ENCODE peak calls at places on chromosomes 5 and 9, in five cellular contexts. Y is osteocyte, W is foreskin fibroblast, J is foreskin keratinocyte, F is hepatocyte. L is an unnamed sample.

GRCh38 chr9:65432051-65432450 is 147.0 kb upstream of the FOXD4L5 start:
- DNase-seq in Y (no peak), W (no peak), J (no peak), F (no peak), L (no peak)

GRCh38 chr9:7500521-7500920 is 299.1 kb downstream of the DMAC1 start:
- DNase-seq in Y (no peak), W (no peak), J (no peak), F (no peak), L (no peak)

GRCh38 chr5:56409331-56410190 is 176.4 kb upstream of the ANKRD55 start:
- DNase-seq in Y (no peak), W (peak; percentile 36), J (peak; percentile 66), F (peak; percentile 76), L (no peak)

GRCh38 chr5:75277463-75277862 is 40.8 kb upstream of the ANKRD31 start:
- DNase-seq in Y (no peak), W (no peak), J (no peak), F (peak; percentile 68), L (no peak)

GRCh38 chr5:10913846-10914245 is 152.8 kb upstream of the DAP start:
- DNase-seq in Y (no peak), W (peak; percentile 83), J (peak; percentile 66), F (peak; percentile 74), L (no peak)

GRCh38 chr5:149581192-149581861 is at the start of gene ARHGEF37:
- DNase-seq in Y (peak; percentile 90), W (no peak), J (no peak), F (peak; percentile 77), L (peak; percentile 73)

GRCh38 chr9:21974542-21975409 is 19.4 kb downstream of the CDKN2A start:
- DNase-seq in Y (peak; percentile 86), W (peak; percentile 75), J (no peak), F (peak; percentile 50), L (no peak)

GRCh38 chr9:130670644-130671043 is 6.2 kb downstream of the PRDM12 start:
- DNase-seq in Y (no peak), W (no peak), J (no peak), F (no peak), L (no peak)

GRCh38 chr9:129258823-129259301 is 80.8 kb upstream of the IER5L start:
- DNase-seq in Y (no peak), W (no peak), J (no peak), F (no peak), L (no peak)

GRCh38 chr9:33623658-33624586 is 99.9 kb downstream of the ANKRD18B start:
- DNase-seq in Y (no peak), W (peak; percentile 44), J (peak; percentile 33), F (peak; percentile 83), L (no peak)

GRCh38 chr5:127568166-127568565 is 50.7 kb downstream of the PRRC1 start:
- DNase-seq in Y (no peak), W (no peak), J (no peak), F (no peak), L (no peak)

DNA sequence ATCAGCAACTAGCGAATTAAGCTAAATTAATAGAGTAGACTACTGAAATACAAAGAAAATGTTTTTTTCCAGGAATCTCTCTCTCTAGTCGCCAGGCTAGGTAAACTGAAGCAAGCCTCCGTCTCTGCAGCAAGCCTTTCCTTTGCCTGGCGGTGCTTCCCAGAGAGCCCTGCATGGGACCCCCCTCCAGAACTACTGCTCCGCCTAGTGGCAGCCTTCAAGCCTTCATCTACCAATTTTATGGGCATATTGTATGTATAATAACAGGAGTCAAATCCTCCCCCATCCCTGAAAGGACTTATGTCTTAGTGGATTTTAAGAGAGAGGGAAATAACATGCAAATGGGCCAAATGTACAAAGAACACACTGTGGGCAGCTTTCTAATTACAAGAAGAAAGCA is 241.9 kb downstream of the SAXO1 start:
- DNase-seq in Y (no peak), W (no peak), J (no peak), F (peak; percentile 75), L (no peak)
- TF ChIP-seq CTCF in Y (peak; percentile 60), W (peak; percentile 14), J (peak; percentile 46), F (peak; percentile 52), L (peak; percentile 78)

GRCh38 chr5:181211208-181211607 is 6.2 kb upstream of the TRIM7 start:
- DNase-seq in Y (no peak), W (no peak), J (no peak), F (no peak), L (no peak)
- TF ChIP-seq CTCF in Y (no peak), W (no peak), J (no peak), F (no peak), L (no peak)

DNA sequence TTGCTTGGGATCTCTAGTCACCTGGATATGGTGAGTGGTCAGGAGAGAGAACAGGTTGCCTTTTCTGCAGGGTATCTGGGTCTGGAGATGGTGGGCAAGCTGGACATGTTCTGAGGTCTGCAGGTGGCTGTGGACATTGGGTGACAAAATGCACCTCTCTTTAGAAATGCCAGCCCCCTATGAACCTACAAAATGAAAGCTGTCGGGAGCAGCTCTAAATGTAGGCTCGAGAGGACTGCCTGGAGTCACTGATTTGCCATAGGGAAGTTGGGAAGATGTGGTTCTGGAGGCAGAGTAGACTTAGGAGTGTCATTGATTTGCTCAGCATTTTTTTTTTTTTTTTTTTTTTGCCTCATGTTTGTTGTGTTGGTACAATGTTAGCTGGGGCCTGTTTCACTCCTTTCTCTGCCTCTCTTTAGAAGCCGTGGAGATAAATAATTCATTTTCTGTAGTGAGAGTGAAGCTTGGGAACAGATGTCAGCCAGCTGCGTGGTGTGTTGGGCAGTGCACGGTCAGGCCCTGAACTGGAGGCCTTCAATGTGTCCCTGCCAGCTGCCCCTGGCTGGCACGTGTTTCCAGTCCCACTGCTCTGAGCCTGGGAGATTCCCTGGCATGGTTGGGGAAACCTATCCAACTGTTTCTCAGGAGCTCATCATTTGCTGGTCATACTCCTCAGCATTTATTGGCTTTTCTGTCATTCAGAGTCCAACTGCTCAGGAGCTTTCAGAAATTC is 5.4 kb downstream of the RGS3 start:
- DNase-seq in Y (peak; percentile 67), W (peak; percentile 10), J (no peak), F (no peak), L (no peak)
- TF ChIP-seq CTCF in Y (no peak), W (no peak), J (no peak), F (no peak), L (no peak)

DNA sequence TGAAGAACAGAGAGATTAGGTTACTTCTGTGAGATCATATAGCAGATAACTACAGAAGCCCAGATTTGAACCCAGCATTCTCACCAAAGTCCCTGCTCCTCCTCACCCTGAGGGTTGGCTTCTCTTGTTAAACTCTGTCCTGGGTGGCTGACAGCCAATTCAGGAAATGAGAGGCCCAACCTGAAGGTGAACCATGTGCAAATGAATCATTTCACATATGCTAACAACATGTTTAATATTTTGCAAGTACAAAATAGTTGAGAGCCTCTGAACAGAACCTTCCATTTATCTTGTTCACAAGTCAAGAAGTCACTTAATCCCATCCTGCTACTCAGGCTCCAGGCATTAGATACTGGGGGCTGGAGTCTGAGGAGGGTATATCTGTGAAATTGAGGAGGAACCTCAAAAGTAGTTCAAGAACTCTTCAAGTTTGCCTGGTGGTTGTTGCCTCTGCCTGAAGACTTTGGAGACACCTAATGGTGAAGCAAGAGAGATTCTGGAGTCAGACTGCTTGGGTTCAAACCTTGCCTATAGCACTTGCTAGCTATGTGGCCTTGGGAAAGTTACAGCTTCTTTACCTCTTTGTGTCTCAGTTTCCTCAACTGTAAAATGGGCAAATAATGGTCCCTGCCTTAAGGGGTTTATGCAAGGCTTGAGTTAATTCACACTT is 564.0 kb downstream of the PSAT1 start:
- DNase-seq in Y (no peak), W (peak; percentile 89), J (peak; percentile 50), F (no peak), L (no peak)
- TF ChIP-seq CTCF in Y (no peak), W (peak; percentile 27), J (peak; percentile 37), F (no peak), L (no peak)

GRCh38 chr5:180291234-180291940 is 496 bp downstream of the MAPK9 start:
- DNase-seq in Y (no peak), W (no peak), J (no peak), F (no peak), L (no peak)
- TF ChIP-seq CTCF in Y (peak; percentile 38), W (peak; percentile 14), J (peak; percentile 24), F (no peak), L (peak; percentile 28)

GRCh38 chr5:15992918-15993317 is 186.7 kb downstream of the MARCHF11 start:
- DNase-seq in Y (no peak), W (peak; percentile 20), J (peak; percentile 82), F (no peak), L (no peak)
- TF ChIP-seq CTCF in Y (no peak), W (no peak), J (peak; percentile 60), F (no peak), L (no peak)

DNA sequence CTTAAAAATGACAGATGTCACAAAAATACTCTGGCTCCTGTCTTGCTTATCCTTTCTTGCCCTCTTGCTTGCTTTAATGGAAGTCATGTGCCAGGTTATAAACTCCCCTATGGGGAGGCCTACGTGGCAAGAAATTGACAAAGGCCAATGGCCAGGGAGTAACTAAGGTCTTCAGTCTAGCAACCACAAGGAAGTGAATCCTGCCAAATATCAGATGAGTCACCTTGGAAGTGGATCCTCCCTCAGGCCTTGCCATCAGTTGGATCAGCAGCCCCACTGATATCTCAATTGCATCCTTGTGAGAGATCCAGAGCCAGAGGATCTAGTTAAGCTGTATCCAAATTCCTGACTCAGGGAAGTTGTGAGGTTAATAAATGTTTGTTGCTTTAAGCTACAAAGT is 82.8 kb downstream of the CAAP1 start:
- DNase-seq in Y (no peak), W (peak; percentile 6), J (peak; percentile 15), F (no peak), L (no peak)
- TF ChIP-seq CTCF in Y (no peak), W (no peak), J (no peak), F (no peak), L (no peak)

GRCh38 chr9:117043159-117043558 is 356.1 kb downstream of the TRIM32 start:
- DNase-seq in Y (no peak), W (no peak), J (no peak), F (peak; percentile 15), L (no peak)

GRCh38 chr9:117044241-117044640 is 357.1 kb downstream of the TRIM32 start:
- DNase-seq in Y (no peak), W (no peak), J (no peak), F (no peak), L (no peak)

GRCh38 chr9:117046666-117047327 is 359.7 kb downstream of the TRIM32 start:
- DNase-seq in Y (no peak), W (no peak), J (no peak), F (no peak), L (no peak)
- TF ChIP-seq CTCF in Y (no peak), W (peak; percentile 21), J (peak; percentile 63), F (peak; percentile 18), L (peak; percentile 45)